ENCODE peak calls at places on chromosome 16, in nine cellular contexts. D, C, R, U, I, N, V, G and B are unnamed samples.

GRCh38 chr16:88927010-88927409 is 50.0 kb downstream of the CBFA2T3 start:
- DNase-seq in I (no peak), U (no peak), R (no peak), D (no peak), G (no peak), C (no peak), N (peak), V (no peak), B (peak)

GRCh38 chr16:483351-484075 is 44.0 kb upstream of the CAPN15 start:
- DNase-seq in N (no peak), C (no peak), U (no peak), G (peak), V (no peak), D (no peak), I (no peak), R (no peak), B (no peak)

GRCh38 chr16:56041556-56042140 is 149.6 kb upstream of the GNAO1 start:
- DNase-seq in R (no peak), I (peak), V (peak), U (peak), N (no peak), G (peak), D (peak), C (peak), B (peak)

GRCh38 chr16:55324491-55325447 is 766 bp downstream of the IRX6 start:
- DNase-seq in D (no peak), C (no peak), U (peak), V (no peak), R (no peak), G (peak), I (no peak), N (no peak), B (no peak)

GRCh38 chr16:63720848-63721247 is 1401.0 kb downstream of the CDH11 start:
- DNase-seq in N (no peak), R (no peak), C (no peak), I (no peak), G (no peak), U (peak), V (no peak), D (no peak), B (no peak)

GRCh38 chr16:69089091-69089912 is 16.2 kb upstream of the HAS3 start:
- DNase-seq in C (no peak), G (no peak), D (no peak), I (no peak), N (no peak), R (no peak), U (no peak), V (peak), B (no peak)

GRCh38 chr16:11245988-11246387 is 10.0 kb downstream of the SOCS1 start:
- DNase-seq in D (no peak), R (no peak), G (no peak), U (no peak), V (no peak), C (no peak), N (no peak), I (no peak), B (no peak)

GRCh38 chr16:57578521-57579360 is 36.3 kb downstream of the ADGRG5 start:
- DNase-seq in N (no peak), I (no peak), R (no peak), U (no peak), G (no peak), D (no peak), V (no peak), C (no peak), B (no peak)

GRCh38 chr16:66851166-66851964 is 7.2 kb downstream of the CA7 start:
- DNase-seq in V (no peak), U (no peak), R (no peak), I (no peak), N (no peak), G (no peak), C (no peak), D (no peak), B (no peak)

GRCh38 chr16:869823-870641 is 69.5 kb upstream of the GNG13 start:
- DNase-seq in C (no peak), U (no peak), R (no peak), V (no peak), I (no peak), N (no peak), D (no peak), G (no peak), B (no peak)

GRCh38 chr16:2856061-2856670 is 1.8 kb downstream of the PRSS22 start:
- DNase-seq in U (no peak), D (no peak), R (peak), N (no peak), I (peak), V (no peak), G (no peak), C (no peak), B (peak)

GRCh38 chr16:79707867-79708266 is 107.3 kb upstream of the MAF start:
- DNase-seq in V (no peak), G (peak), U (no peak), C (no peak), D (no peak), N (peak), I (no peak), R (peak), B (no peak)

GRCh38 chr16:49545243-49545642 is 171.6 kb downstream of the C16orf78 start:
- DNase-seq in N (no peak), U (no peak), G (no peak), I (no peak), V (no peak), D (no peak), R (no peak), C (no peak), B (no peak)

GRCh38 chr16:86597880-86598606 is 19.7 kb downstream of the FOXL1 start:
- DNase-seq in I (no peak), R (no peak), N (no peak), V (no peak), G (no peak), D (no peak), C (no peak), U (peak), B (peak)

GRCh38 chr16:81551141-81551808 is 106.7 kb downstream of the CMIP start:
- DNase-seq in I (no peak), G (no peak), C (no peak), V (no peak), N (no peak), U (peak), R (peak), D (no peak), B (no peak)

GRCh38 chr16:88012360-88012759 is 61.1 kb downstream of the BANP start:
- DNase-seq in C (no peak), I (no peak), V (no peak), N (no peak), G (no peak), U (no peak), R (no peak), D (no peak), B (no peak)

GRCh38 chr16:14101415-14101814 is 30.3 kb downstream of the MRTFB start:
- DNase-seq in N (no peak), U (no peak), G (no peak), R (no peak), D (no peak), I (no peak), C (no peak), V (no peak), B (no peak)